ENCODE peak calls at places on chromosomes 6 and 20, in eight cellular contexts. One of them, this sample, is unnamed.

GRCh38 chr20:460707-461106 is 1.6 kb downstream of the TBC1D20 start:
- DNase-seq in HFFc6: no peak
- DNase-seq in B cell: no peak
- DNase-seq in activated CD8-positive, alpha-beta memory T cell treated with anti-CD3 and anti-CD28 coated beads, Interleukin-2, amount 50 U/mL, for 4 hours: no peak
- DNase-seq in prostate gland: peak; percentile 21
- DNase-seq in activated CD8-positive, alpha-beta T cell treated with anti-CD3 and anti-CD28 coated beads, Interleukin-2, amount 10 ng/mL, durations not matched to agents 7 days and 5 days: no peak
- DNase-seq in IMR-90: no peak
- DNase-seq in activated gamma-delta T cell treated with Interleukin-2 at 50 U/mL for 16 hours: no peak
- DNase-seq in this sample: peak; percentile 36

GRCh38 chr20:40564997-40565680 is 123.9 kb downstream of the MAFB start:
- DNase-seq in prostate gland: no peak
- DNase-seq in activated CD8-positive, alpha-beta memory T cell treated with anti-CD3 and anti-CD28 coated beads, Interleukin-2, amount 50 U/mL, for 4 hours: no peak
- DNase-seq in activated CD8-positive, alpha-beta T cell treated with anti-CD3 and anti-CD28 coated beads, Interleukin-2, amount 10 ng/mL, durations not matched to agents 7 days and 5 days: no peak
- DNase-seq in IMR-90: peak; percentile 51
- DNase-seq in HFFc6: no peak
- DNase-seq in activated gamma-delta T cell treated with Interleukin-2 at 50 U/mL for 16 hours: no peak
- DNase-seq in B cell: no peak
- DNase-seq in this sample: peak; percentile 50

GRCh38 chr6:14085176-14085787 is 32.3 kb upstream of the CD83 start:
- DNase-seq in activated CD8-positive, alpha-beta T cell treated with anti-CD3 and anti-CD28 coated beads, Interleukin-2, amount 10 ng/mL, durations not matched to agents 7 days and 5 days: no peak
- DNase-seq in IMR-90: no peak
- DNase-seq in activated gamma-delta T cell treated with Interleukin-2 at 50 U/mL for 16 hours: no peak
- DNase-seq in activated CD8-positive, alpha-beta memory T cell treated with anti-CD3 and anti-CD28 coated beads, Interleukin-2, amount 50 U/mL, for 4 hours: no peak
- DNase-seq in prostate gland: no peak
- DNase-seq in B cell: no peak
- DNase-seq in HFFc6: no peak
- DNase-seq in this sample: no peak

GRCh38 chr6:30136570-30137286 is 788 bp downstream of the TRIM40 start:
- DNase-seq in activated CD8-positive, alpha-beta T cell treated with anti-CD3 and anti-CD28 coated beads, Interleukin-2, amount 10 ng/mL, durations not matched to agents 7 days and 5 days: no peak
- DNase-seq in IMR-90: no peak
- DNase-seq in B cell: no peak
- DNase-seq in prostate gland: no peak
- DNase-seq in HFFc6: no peak
- DNase-seq in activated gamma-delta T cell treated with Interleukin-2 at 50 U/mL for 16 hours: no peak
- DNase-seq in activated CD8-positive, alpha-beta memory T cell treated with anti-CD3 and anti-CD28 coated beads, Interleukin-2, amount 50 U/mL, for 4 hours: no peak
- DNase-seq in this sample: no peak

GRCh38 chr20:46983466-46983865 is 88.8 kb downstream of the EYA2 start:
- DNase-seq in activated CD8-positive, alpha-beta T cell treated with anti-CD3 and anti-CD28 coated beads, Interleukin-2, amount 10 ng/mL, durations not matched to agents 7 days and 5 days: no peak
- DNase-seq in IMR-90: no peak
- DNase-seq in B cell: no peak
- DNase-seq in activated gamma-delta T cell treated with Interleukin-2 at 50 U/mL for 16 hours: no peak
- DNase-seq in HFFc6: no peak
- DNase-seq in prostate gland: no peak
- DNase-seq in activated CD8-positive, alpha-beta memory T cell treated with anti-CD3 and anti-CD28 coated beads, Interleukin-2, amount 50 U/mL, for 4 hours: no peak
- DNase-seq in this sample: no peak

GRCh38 chr6:130202782-130203181 is 20.0 kb downstream of the SAMD3 start:
- DNase-seq in activated CD8-positive, alpha-beta memory T cell treated with anti-CD3 and anti-CD28 coated beads, Interleukin-2, amount 50 U/mL, for 4 hours: no peak
- DNase-seq in B cell: no peak
- DNase-seq in activated gamma-delta T cell treated with Interleukin-2 at 50 U/mL for 16 hours: peak; percentile 7
- DNase-seq in prostate gland: no peak
- DNase-seq in activated CD8-positive, alpha-beta T cell treated with anti-CD3 and anti-CD28 coated beads, Interleukin-2, amount 10 ng/mL, durations not matched to agents 7 days and 5 days: no peak
- DNase-seq in HFFc6: no peak
- DNase-seq in IMR-90: no peak
- DNase-seq in this sample: no peak

GRCh38 chr20:2794866-2795447 is 5.5 kb downstream of the CPXM1 start:
- DNase-seq in activated gamma-delta T cell treated with Interleukin-2 at 50 U/mL for 16 hours: no peak
- DNase-seq in HFFc6: no peak
- DNase-seq in prostate gland: no peak
- DNase-seq in activated CD8-positive, alpha-beta memory T cell treated with anti-CD3 and anti-CD28 coated beads, Interleukin-2, amount 50 U/mL, for 4 hours: no peak
- DNase-seq in activated CD8-positive, alpha-beta T cell treated with anti-CD3 and anti-CD28 coated beads, Interleukin-2, amount 10 ng/mL, durations not matched to agents 7 days and 5 days: no peak
- DNase-seq in IMR-90: no peak
- DNase-seq in B cell: no peak
- DNase-seq in this sample: no peak

GRCh38 chr6:135270676-135271536 is 89.8 kb downstream of the MYB start:
- DNase-seq in IMR-90: no peak
- DNase-seq in activated CD8-positive, alpha-beta T cell treated with anti-CD3 and anti-CD28 coated beads, Interleukin-2, amount 10 ng/mL, durations not matched to agents 7 days and 5 days: no peak
- DNase-seq in HFFc6: no peak
- DNase-seq in B cell: no peak
- DNase-seq in activated CD8-positive, alpha-beta memory T cell treated with anti-CD3 and anti-CD28 coated beads, Interleukin-2, amount 50 U/mL, for 4 hours: no peak
- DNase-seq in prostate gland: peak; percentile 79
- DNase-seq in activated gamma-delta T cell treated with Interleukin-2 at 50 U/mL for 16 hours: no peak
- DNase-seq in this sample: no peak

GRCh38 chr6:157646012-157646411 is 177.0 kb upstream of the SNX9 start:
- DNase-seq in IMR-90: no peak
- DNase-seq in B cell: no peak
- DNase-seq in prostate gland: no peak
- DNase-seq in activated CD8-positive, alpha-beta memory T cell treated with anti-CD3 and anti-CD28 coated beads, Interleukin-2, amount 50 U/mL, for 4 hours: no peak
- DNase-seq in HFFc6: no peak
- DNase-seq in activated CD8-positive, alpha-beta T cell treated with anti-CD3 and anti-CD28 coated beads, Interleukin-2, amount 10 ng/mL, durations not matched to agents 7 days and 5 days: no peak
- DNase-seq in activated gamma-delta T cell treated with Interleukin-2 at 50 U/mL for 16 hours: no peak
- DNase-seq in this sample: no peak